ENCODE peak calls at places on chromosomes 12 and 14, in six cellular contexts. L is tibial nerve; E is heart left ventricle; M is CD8-positive, alpha-beta T cell; K is PC-9; Q is tibial artery. D is an unnamed sample.

GRCh38 chr12:124411291-124411878 is 116.5 kb downstream of the RFLNA start:
- DNase-seq in L (peak; percentile 52), M (no peak), E (peak; percentile 78), K (no peak), Q (peak; percentile 88), D (no peak)

GRCh38 chr14:98963610-98964009 is 308.4 kb downstream of the BCL11B start:
- DNase-seq in Q (no peak), K (no peak), M (no peak), E (no peak), L (no peak), D (no peak)

GRCh38 chr12:52615208-52615868 is 3.0 kb downstream of the KRT73 start:
- DNase-seq in E (no peak), Q (no peak), K (no peak), M (no peak), L (no peak), D (no peak)

GRCh38 chr12:27554003-27554402 is 30.0 kb downstream of the PPFIBP1 start:
- DNase-seq in Q (no peak), K (no peak), M (no peak), E (no peak), L (no peak), D (no peak)

GRCh38 chr14:38944691-38945090 is 158.3 kb downstream of the SEC23A start:
- DNase-seq in M (no peak), K (no peak), L (no peak), Q (no peak), E (no peak), D (no peak)

GRCh38 chr12:3533703-3534386 is 42.8 kb downstream of the PRMT8 start:
- DNase-seq in Q (no peak), M (no peak), E (peak; percentile 77), L (no peak), K (no peak), D (no peak)

GRCh38 chr12:122951406-122951805 is 14.9 kb downstream of the ABCB9 start:
- DNase-seq in L (no peak), M (no peak), E (no peak), Q (no peak), K (no peak), D (no peak)

GRCh38 chr12:78829690-78830089 is 34.9 kb upstream of the SYT1 start:
- DNase-seq in M (no peak), E (no peak), L (no peak), Q (no peak), K (no peak), D (no peak)

GRCh38 chr14:35438910-35439713 is 34.6 kb upstream of the NFKBIA start:
- DNase-seq in M (no peak), Q (no peak), K (no peak), L (no peak), E (no peak), D (no peak)

GRCh38 chr12:1197264-1198018 is 206.4 kb downstream of the ERC1 start:
- DNase-seq in L (no peak), Q (no peak), K (peak; percentile 15), E (no peak), M (no peak), D (no peak)

GRCh38 chr14:60721331-60722162 is 2.6 kb downstream of the SIX4 start:
- DNase-seq in Q (peak; percentile 30), K (peak; percentile 69), E (peak; percentile 39), M (peak; percentile 79), L (no peak), D (peak; percentile 76)

GRCh38 chr12:8992086-8992409 is 2.7 kb downstream of the KLRG1 start:
- DNase-seq in Q (no peak), E (no peak), K (no peak), L (no peak), M (no peak), D (no peak)

GRCh38 chr12:10667581-10667980 is 6.3 kb downstream of the STYK1 start:
- DNase-seq in K (no peak), L (no peak), M (no peak), Q (no peak), E (no peak), D (no peak)

GRCh38 chr12:131115766-131116165 is 162.1 kb downstream of the ADGRD1 start:
- DNase-seq in E (no peak), K (no peak), L (no peak), M (no peak), Q (peak; percentile 3), D (peak; percentile 2)

GRCh38 chr12:54135621-54136027 is 53.2 kb downstream of the SMUG1 start:
- DNase-seq in Q (no peak), E (no peak), M (no peak), K (no peak), L (no peak), D (no peak)

GRCh38 chr12:13702401-13702800 is 279.0 kb downstream of the GRIN2B start:
- DNase-seq in K (no peak), L (no peak), E (no peak), Q (no peak), M (no peak), D (no peak)

GRCh38 chr12:68868043-68868790 is 60.2 kb downstream of the MDM2 start:
- DNase-seq in Q (no peak), L (no peak), M (no peak), E (no peak), K (no peak), D (no peak)

GRCh38 chr14:76924363-76925151 is 98.3 kb downstream of the LRRC74A start:
- DNase-seq in M (peak; percentile 51), L (no peak), E (no peak), Q (no peak), K (no peak), D (no peak)

GRCh38 chr12:9039397-9039977 is 50.1 kb downstream of the KLRG1 start:
- DNase-seq in K (no peak), Q (no peak), M (no peak), L (no peak), E (no peak), D (no peak)

GRCh38 chr12:50101663-50102062 is 2.1 kb upstream of the GPD1 start:
- DNase-seq in E (no peak), Q (no peak), L (no peak), M (no peak), K (no peak), D (no peak)
- TF ChIP-seq CTCF in E (peak; percentile 17), Q (peak; percentile 43), L (peak; percentile 21), M (no peak), K (peak; percentile 64), D (peak; percentile 44)

GRCh38 chr14:69617796-69618195 is 6.4 kb downstream of the SUSD6 start:
- DNase-seq in Q (no peak), E (no peak), K (no peak), M (no peak), L (no peak), D (no peak)

GRCh38 chr14:69614592-69614991 is 3.2 kb downstream of the SUSD6 start:
- DNase-seq in K (no peak), E (peak; percentile 48), L (no peak), M (no peak), Q (peak; percentile 81), D (no peak)

GRCh38 chr14:69619007-69619406 is 7.6 kb downstream of the SUSD6 start:
- DNase-seq in E (no peak), L (no peak), M (no peak), Q (no peak), K (no peak), D (no peak)

GRCh38 chr14:69615471-69616407 is 4.3 kb downstream of the SUSD6 start:
- DNase-seq in Q (peak; percentile 65), L (peak; percentile 40), E (peak; percentile 63), K (no peak), M (peak; percentile 27), D (no peak)

DNA sequence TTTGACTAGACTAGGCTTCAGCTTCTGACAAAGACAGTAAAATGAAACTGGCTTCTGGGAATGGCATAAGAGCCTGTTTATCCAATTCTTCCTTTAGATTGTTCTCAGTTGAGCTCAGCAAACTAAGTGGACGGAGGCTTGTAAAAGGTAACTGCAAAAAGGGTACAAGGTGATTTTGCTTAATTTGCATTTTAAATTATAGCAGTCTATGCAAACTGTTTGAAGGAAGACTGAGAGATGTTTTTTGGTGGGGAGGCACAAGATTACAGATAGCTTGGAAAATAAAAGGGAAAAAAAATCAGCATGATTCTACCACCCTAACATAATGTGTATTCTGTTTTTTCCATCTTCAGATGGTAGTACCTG is 5.0 kb downstream of the SUSD6 start:
- DNase-seq in E (no peak), L (no peak), M (no peak), Q (no peak), K (no peak), D (no peak)
- H3K4me1 ChIP-seq in E (peaks cover 38% of the 10 kb centered on the region), L (peaks cover 90% of the 10 kb centered on the region), M (peaks cover 87% of the 10 kb centered on the region), Q (peaks cover 84% of the 10 kb centered on the region), K (peaks cover 10% of the 10 kb centered on the region), D (peaks cover 82% of the 10 kb centered on the region)

GRCh38 chr14:106605548-106606448 is 1079.4 kb downstream of the TMEM121 start:
- DNase-seq in K (peak; percentile 5), Q (no peak), M (peak; percentile 85), L (no peak), E (no peak), D (peak; percentile 71)
- TF ChIP-seq CTCF in K (peak; percentile 54), Q (no peak), M (peak; percentile 76), L (no peak), E (no peak), D (peak; percentile 30)

GRCh38 chr14:91115986-91116385 is 2.1 kb downstream of the DGLUCY start:
- DNase-seq in L (no peak), Q (no peak), E (no peak), K (no peak), M (no peak), D (no peak)
- H3K4me1 ChIP-seq in L (peaks cover 42% of the 10 kb centered on the region), Q (peaks cover 52% of the 10 kb centered on the region), E (peaks cover 29% of the 10 kb centered on the region), K (peaks cover 48% of the 10 kb centered on the region), M (peaks cover 59% of the 10 kb centered on the region), D (peaks cover 29% of the 10 kb centered on the region)

DNA sequence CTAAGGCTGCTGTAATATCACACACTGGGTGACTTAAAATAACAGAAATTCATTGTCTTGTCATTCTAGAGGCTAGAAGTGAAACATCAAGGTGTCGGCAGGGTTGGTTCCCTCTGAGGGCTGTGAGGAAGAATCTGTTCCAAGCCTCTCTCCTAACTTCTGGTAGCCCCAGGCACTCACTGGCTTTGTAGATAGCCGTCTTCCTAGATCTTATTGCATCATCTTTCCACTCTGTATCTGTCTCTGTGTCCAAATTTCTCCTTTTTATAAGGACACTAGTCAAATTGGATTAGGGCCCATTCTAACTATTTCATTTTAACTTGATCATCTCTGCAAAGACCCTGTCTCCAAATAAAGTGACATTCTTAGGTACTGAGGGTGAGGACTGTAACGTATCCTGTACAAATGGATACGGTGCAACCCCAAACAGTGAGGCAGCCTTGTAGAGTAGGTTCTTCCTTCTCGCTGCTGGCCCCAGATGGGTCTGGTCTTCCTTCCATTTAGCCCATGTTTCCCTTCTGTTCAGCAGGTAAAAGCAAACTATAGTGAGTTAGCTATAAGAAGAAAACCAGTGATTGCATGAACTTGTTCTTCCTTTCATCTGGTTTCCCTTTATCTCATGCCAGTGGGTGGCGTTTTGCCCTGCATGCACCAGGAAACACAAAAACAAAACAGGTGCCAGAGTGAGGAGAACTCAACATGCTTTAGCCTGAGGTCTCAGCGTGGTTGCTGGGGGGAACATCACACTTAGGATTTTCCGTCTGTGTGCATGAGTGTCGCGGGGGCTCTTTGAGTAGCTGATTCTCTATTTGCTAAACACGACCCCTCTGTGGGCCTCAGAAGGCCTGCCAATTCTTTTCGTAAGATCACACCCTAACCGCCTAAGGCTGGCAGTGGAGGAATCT is 19.5 kb downstream of the TTC9 start:
- DNase-seq in L (no peak), K (no peak), M (peak; percentile 62), Q (no peak), E (no peak), D (no peak)
- TF ChIP-seq CTCF in L (no peak), K (no peak), M (no peak), Q (no peak), E (no peak), D (peak; percentile 7)